ENCODE peak calls at places on chromosomes 2 and 18, in six cellular contexts. W is right atrium auricular region; S is right cardiac atrium; B is A549; R is uterus; M is CD8-positive, alpha-beta memory T cell. L is an unnamed sample. For H3K9me3, the result is how much of the 10 kb centered on the place peaks cover.

GRCh38 chr2:145258903-145259579 is 739.1 kb upstream of the ZEB2 start:
- DNase-seq in W (no peak), S (no peak), B (no peak), R (no peak), M (no peak), L (no peak)

GRCh38 chr18:79516441-79516931 is 120.8 kb downstream of the NFATC1 start:
- DNase-seq in W (peak), S (peak), B (no peak), R (no peak), M (no peak), L (no peak)

GRCh38 chr2:106825161-106825560 is 60.8 kb downstream of the ST6GAL2 start:
- DNase-seq in W (no peak), S (no peak), B (peak), R (no peak), M (no peak), L (no peak)

GRCh38 chr2:204021290-204022081 is 84.9 kb downstream of the ICOS start:
- DNase-seq in W (no peak), S (no peak), B (no peak), R (no peak), M (no peak), L (no peak)

GRCh38 chr18:60146220-60146960 is 226.2 kb downstream of the MC4R start:
- DNase-seq in W (no peak), S (no peak), B (no peak), R (no peak), M (no peak), L (peak)

GRCh38 chr2:12929806-12930205 is 213.1 kb downstream of the TRIB2 start:
- DNase-seq in W (no peak), S (no peak), B (no peak), R (no peak), M (no peak), L (no peak)

GRCh38 chr2:233855345-233855744 is 1.0 kb upstream of the HJURP start:
- DNase-seq in W (no peak), S (no peak), B (no peak), R (no peak), M (no peak), L (no peak)

GRCh38 chr2:47272905-47273758 is 118.0 kb upstream of the STPG4 start:
- DNase-seq in W (no peak), S (no peak), B (no peak), R (peak), M (no peak), L (no peak)

GRCh38 chr2:179338681-179339080 is 74.0 kb upstream of the SESTD1 start:
- DNase-seq in W (no peak), S (no peak), B (no peak), R (no peak), M (no peak), L (no peak)

GRCh38 chr18:47604041-47604440 is 326.4 kb downstream of the SMAD2 start:
- DNase-seq in W (no peak), S (no peak), B (no peak), R (no peak), M (no peak), L (no peak)

GRCh38 chr2:241898681-241899270 is 29.2 kb downstream of the RTP5 start:
- DNase-seq in W (no peak), S (no peak), B (no peak), R (peak), M (no peak), L (no peak)

GRCh38 chr18:62294073-62294472 is 31.0 kb upstream of the TNFRSF11A start:
- DNase-seq in W (no peak), S (no peak), B (no peak), R (no peak), M (no peak), L (no peak)

GRCh38 chr2:31404302-31404701 is 10.2 kb downstream of the XDH start:
- DNase-seq in W (no peak), S (no peak), B (no peak), R (no peak), M (no peak), L (no peak)

GRCh38 chr18:79534356-79534755 is 138.6 kb downstream of the NFATC1 start:
- DNase-seq in W (no peak), S (peak), B (no peak), R (peak), M (no peak), L (no peak)

GRCh38 chr18:74976331-74976909 is 232.5 kb downstream of the PTGR3 start:
- DNase-seq in W (no peak), S (no peak), B (no peak), R (no peak), M (no peak), L (peak)

GRCh38 chr2:241726459-241726858 is 8.0 kb upstream of the D2HGDH start:
- DNase-seq in W (no peak), S (no peak), B (no peak), R (no peak), M (no peak), L (no peak)

GRCh38 chr2:1702186-1702565 is 42.1 kb downstream of the PXDN start:
- DNase-seq in W (no peak), S (no peak), B (no peak), R (no peak), M (no peak), L (no peak)

GRCh38 chr2:54619660-54620231 is 103.7 kb upstream of the EML6 start:
- DNase-seq in W (no peak), S (peak), B (no peak), R (no peak), M (no peak), L (no peak)

GRCh38 chr2:2527162-2527561 is 196.1 kb upstream of the MYT1L start:
- DNase-seq in W (no peak), S (no peak), B (peak), R (no peak), M (no peak), L (no peak)

GRCh38 chr2:66082576-66082975 is 352.3 kb upstream of the MEIS1 start:
- DNase-seq in W (no peak), S (no peak), B (no peak), R (no peak), M (no peak), L (no peak)

GRCh38 chr18:54210463-54210862 is 14.0 kb downstream of the MBD2 start:
- DNase-seq in W (no peak), S (no peak), B (no peak), R (no peak), M (no peak), L (no peak)

GRCh38 chr2:104871566-104872033 is 17.7 kb downstream of the POU3F3 start:
- DNase-seq in W (no peak), S (no peak), B (no peak), R (no peak), M (no peak), L (no peak)

GRCh38 chr2:174343638-174344455 is 9.1 kb downstream of the SP9 start:
- DNase-seq in W (no peak), S (no peak), B (no peak), R (no peak), M (no peak), L (no peak)

GRCh38 chr2:151907286-151907932 is 79.2 kb upstream of the ARL5A start:
- DNase-seq in W (no peak), S (no peak), B (no peak), R (no peak), M (no peak), L (no peak)

GRCh38 chr2:30730736-30731135 is 76.5 kb downstream of the CAPN13 start:
- DNase-seq in W (no peak), S (no peak), B (no peak), R (no peak), M (no peak), L (no peak)

GRCh38 chr2:225889452-225889851 is 489.9 kb downstream of the NYAP2 start:
- DNase-seq in W (no peak), S (no peak), B (peak), R (peak), M (no peak), L (peak)

GRCh38 chr18:54812885-54813284 is 15.4 kb upstream of the RAB27B start:
- DNase-seq in W (no peak), S (no peak), B (no peak), R (no peak), M (no peak), L (no peak)

GRCh38 chr2:41853427-41854191 is 194.2 kb upstream of the PKDCC start:
- DNase-seq in W (peak), S (no peak), B (peak), R (peak), M (no peak), L (peak)

GRCh38 chr2:127359520-127359919 is 28.3 kb downstream of the MAP3K2 start:
- DNase-seq in W (no peak), S (no peak), B (no peak), R (no peak), M (no peak), L (no peak)

GRCh38 chr2:127356531-127356930 is 31.2 kb downstream of the MAP3K2 start:
- DNase-seq in W (no peak), S (no peak), B (no peak), R (no peak), M (no peak), L (no peak)

GRCh38 chr2:127360242-127360641 is 27.5 kb downstream of the MAP3K2 start:
- DNase-seq in W (no peak), S (no peak), B (no peak), R (no peak), M (no peak), L (no peak)

GRCh38 chr2:127358044-127358443 is 29.7 kb downstream of the MAP3K2 start:
- DNase-seq in W (no peak), S (no peak), B (peak), R (no peak), M (no peak), L (no peak)

DNA sequence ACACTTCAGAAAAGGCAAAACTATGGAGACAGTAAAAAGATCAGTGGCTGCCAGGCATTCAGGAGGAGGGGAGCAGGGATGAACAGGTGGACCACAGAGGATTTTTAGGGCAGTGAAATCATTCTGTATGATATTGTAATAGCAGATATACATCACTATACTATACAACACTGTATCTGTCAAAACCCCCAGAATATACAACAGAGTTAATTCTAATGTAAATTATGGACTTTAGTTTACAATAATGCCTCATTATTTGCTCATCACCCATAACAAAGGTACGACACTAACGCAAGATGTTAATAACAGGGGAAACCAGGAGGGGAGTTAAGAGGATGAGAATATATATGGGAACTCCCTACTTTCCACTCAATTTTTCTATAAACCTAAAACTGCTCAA is 28.8 kb downstream of the MAP3K2 start:
- DNase-seq in W (no peak), S (no peak), B (no peak), R (no peak), M (no peak), L (no peak)
- H3K9me3 ChIP-seq in W (under half), S (under half), B (under half), R (under half), M (under half), L (under half)

GRCh38 chr18:72543362-72544055 is 633 bp downstream of the CBLN2 start:
- DNase-seq in W (no peak), S (no peak), B (no peak), R (no peak), M (no peak), L (peak)
- H3K9me3 ChIP-seq in W (under half), S (under half), B (under half), R (under half), M (under half), L (under half)

DNA sequence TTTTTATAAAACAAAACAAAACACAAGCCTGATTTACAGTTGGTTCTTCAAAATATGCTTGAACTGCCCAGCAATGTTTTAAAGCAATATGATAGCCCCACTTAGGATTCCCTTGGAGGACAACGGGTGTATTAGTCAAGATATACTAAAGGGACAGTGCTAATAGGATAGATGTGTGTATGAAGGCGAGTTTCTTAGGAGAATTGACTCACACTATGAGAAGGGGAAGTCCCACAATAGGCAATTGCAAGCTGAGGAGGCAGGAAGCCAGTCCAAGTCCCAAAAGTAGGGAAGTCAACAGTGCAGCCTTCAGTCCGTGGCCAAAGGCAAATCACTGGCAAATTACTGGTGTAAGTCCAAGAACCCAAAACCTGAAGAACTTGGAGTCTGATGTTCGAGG is 167.9 kb downstream of the CBLN2 start:
- DNase-seq in W (no peak), S (no peak), B (no peak), R (no peak), M (no peak), L (no peak)
- H3K9me3 ChIP-seq in W (under half), S (under half), B (under half), R (under half), M (under half), L (under half)

DNA sequence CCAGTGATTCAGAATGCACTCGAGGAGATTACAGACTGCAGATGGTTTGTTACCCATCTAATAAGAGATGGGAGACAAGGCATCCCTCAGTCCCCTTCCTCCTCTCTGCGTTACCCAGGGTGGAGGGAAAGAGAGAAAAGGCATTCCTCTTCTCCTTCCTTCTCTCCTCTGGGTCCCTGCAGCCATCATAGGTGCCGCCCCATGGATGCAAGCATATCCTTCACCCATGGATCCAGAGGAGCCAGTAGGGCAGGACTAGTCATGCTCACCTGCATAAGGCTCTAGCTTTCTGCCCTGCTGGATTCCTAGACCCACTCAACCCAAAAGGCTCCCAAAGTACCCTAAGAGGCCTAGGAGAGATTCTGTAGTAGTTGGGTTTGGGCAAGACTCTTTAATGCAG is 20.4 kb downstream of the CMPK2 start:
- DNase-seq in W (no peak), S (no peak), B (peak), R (no peak), M (no peak), L (no peak)
- H3K9me3 ChIP-seq in W (half or more), S (under half), B (under half), R (half or more), M (under half), L (under half)

DNA sequence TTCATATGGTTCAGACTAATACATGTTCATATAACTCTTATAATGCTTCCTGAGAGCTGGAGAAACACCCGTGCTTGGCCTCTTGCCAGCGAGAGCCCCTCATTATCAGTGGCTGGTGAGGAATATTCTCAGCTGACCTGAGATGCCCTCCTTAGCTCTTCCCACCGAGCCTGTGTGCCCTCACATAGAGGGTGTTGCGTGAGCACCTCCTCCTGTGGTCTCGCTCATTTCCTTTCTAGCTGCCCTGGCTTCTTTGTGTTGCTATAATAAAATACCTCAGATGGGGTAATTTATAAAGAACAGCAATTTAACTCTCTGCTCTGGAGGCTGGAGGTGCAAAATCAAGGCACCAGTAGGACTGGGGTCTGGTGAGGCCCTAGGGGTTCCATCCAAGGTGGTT is 80.5 kb upstream of the ALKAL2 start:
- DNase-seq in W (no peak), S (no peak), B (no peak), R (no peak), M (no peak), L (no peak)
- H3K9me3 ChIP-seq in W (under half), S (under half), B (under half), R (under half), M (under half), L (under half)

GRCh38 chr2:112296407-112296806 is 21.0 kb downstream of the ZC3H6 start:
- DNase-seq in W (no peak), S (no peak), B (no peak), R (no peak), M (no peak), L (no peak)

GRCh38 chr2:112305132-112305531 is 29.7 kb downstream of the ZC3H6 start:
- DNase-seq in W (no peak), S (no peak), B (no peak), R (no peak), M (no peak), L (no peak)

GRCh38 chr2:112301973-112302372 is 26.6 kb downstream of the ZC3H6 start:
- DNase-seq in W (no peak), S (no peak), B (no peak), R (no peak), M (no peak), L (no peak)

GRCh38 chr2:112304298-112304941 is 29.0 kb downstream of the ZC3H6 start:
- DNase-seq in W (no peak), S (no peak), B (no peak), R (no peak), M (no peak), L (no peak)

DNA sequence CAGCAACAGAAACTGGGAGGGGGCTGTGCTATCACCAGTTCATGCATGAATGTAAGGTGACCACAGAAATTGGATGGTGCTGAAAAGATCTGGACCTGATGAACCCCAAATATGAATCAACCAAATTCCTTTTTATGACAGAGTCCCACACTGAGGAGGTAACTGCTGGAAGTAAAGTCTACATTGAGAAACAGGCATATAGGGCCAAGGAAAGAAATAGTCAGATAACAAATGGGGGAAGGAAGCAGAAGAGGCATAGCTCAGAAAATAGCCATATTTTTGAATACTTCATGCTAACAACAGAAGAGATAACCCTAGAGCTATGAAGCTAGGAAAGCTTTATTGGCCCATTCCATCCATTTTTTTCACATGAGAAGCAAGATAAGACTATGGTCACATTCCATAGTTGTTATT is 25.8 kb downstream of the ZC3H6 start:
- DNase-seq in W (no peak), S (no peak), B (no peak), R (no peak), M (no peak), L (no peak)
- H3K9me3 ChIP-seq in W (under half), S (under half), B (under half), R (under half), M (under half), L (under half)

GRCh38 chr2:116510117-116510671 is 1304.3 kb upstream of the DDX18 start:
- DNase-seq in W (no peak), S (no peak), B (peak), R (no peak), M (no peak), L (no peak)

GRCh38 chr2:116513991-116514390 is 1300.5 kb upstream of the DDX18 start:
- DNase-seq in W (no peak), S (no peak), B (no peak), R (no peak), M (no peak), L (no peak)

DNA sequence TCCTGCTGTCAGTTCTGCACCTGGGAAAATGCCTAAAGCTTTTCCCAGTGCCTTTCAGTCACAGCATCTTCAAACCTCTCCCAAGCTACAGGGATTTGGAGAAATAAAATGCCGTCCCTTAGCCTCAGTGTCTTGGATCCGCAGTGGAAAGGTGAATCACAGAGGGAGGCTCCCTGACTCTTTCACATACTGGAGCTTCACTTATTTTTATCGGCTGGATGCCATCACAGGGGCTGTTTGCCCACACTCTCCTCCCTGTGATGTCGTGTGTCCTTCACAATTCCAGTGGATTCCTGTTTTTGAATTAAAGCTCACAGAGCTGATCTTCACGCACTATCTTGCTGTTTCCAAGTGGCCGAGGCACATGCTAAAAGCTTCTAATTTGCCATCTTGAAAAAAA is 1303.1 kb upstream of the DDX18 start:
- DNase-seq in W (no peak), S (no peak), B (no peak), R (no peak), M (no peak), L (no peak)
- H3K9me3 ChIP-seq in W (under half), S (under half), B (under half), R (under half), M (under half), L (under half)

DNA sequence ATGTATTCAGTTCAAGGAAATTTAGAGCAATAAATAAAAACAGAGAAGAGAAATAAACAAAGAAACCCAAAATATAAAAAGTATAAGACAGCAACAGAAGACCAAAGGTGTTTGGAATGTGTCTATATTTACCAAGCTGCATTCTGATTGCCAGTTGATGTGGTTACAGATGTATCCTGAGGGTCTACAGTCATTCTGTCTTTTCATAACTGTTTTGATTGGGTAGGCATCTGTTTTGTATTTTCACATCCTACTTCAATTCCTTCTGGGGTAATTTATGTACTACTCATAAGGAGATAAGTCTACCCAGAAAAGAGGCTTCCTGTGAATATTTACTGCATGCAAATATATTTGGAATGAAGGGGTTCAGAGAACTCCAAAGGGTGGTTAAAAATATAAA is 596.8 kb upstream of the GCFC2 start:
- DNase-seq in W (no peak), S (no peak), B (no peak), R (no peak), M (no peak), L (no peak)
- H3K9me3 ChIP-seq in W (under half), S (under half), B (under half), R (under half), M (under half), L (under half)

L was measured in BE2C.